ENCODE peak calls at places on chromosome 13, in nine cellular contexts. One of them, this sample, is unnamed.

GRCh38 chr13:32311188-32311897 is 3.8 kb downstream of the ZAR1L start:
- DNase-seq in naive thymus-derived CD8-positive, alpha-beta T cell: no peak
- DNase-seq in fibroblast of mammary gland: no peak
- DNase-seq in NCI-H345: no peak
- DNase-seq in transverse colon: no peak
- DNase-seq in AG09319: no peak
- DNase-seq in stimulated activated CD8-positive, alpha-beta memory T cell treated with anti-CD3 and anti-CD28 coated beads, Interleukin-4, amount 100 ng/mL, for 24 hours: no peak
- DNase-seq in substantia nigra: no peak
- DNase-seq in hippocampal formation: no peak
- DNase-seq in this sample: no peak

GRCh38 chr13:78334059-78334458 is 269.3 kb downstream of the POU4F1 start:
- DNase-seq in naive thymus-derived CD8-positive, alpha-beta T cell: no peak
- DNase-seq in fibroblast of mammary gland: no peak
- DNase-seq in NCI-H345: no peak
- DNase-seq in transverse colon: no peak
- DNase-seq in AG09319: no peak
- DNase-seq in stimulated activated CD8-positive, alpha-beta memory T cell treated with anti-CD3 and anti-CD28 coated beads, Interleukin-4, amount 100 ng/mL, for 24 hours: no peak
- DNase-seq in substantia nigra: no peak
- DNase-seq in hippocampal formation: no peak
- DNase-seq in this sample: no peak

GRCh38 chr13:46355906-46356305 is 31.1 kb downstream of the RUBCNL start:
- DNase-seq in naive thymus-derived CD8-positive, alpha-beta T cell: no peak
- DNase-seq in fibroblast of mammary gland: no peak
- DNase-seq in NCI-H345: no peak
- DNase-seq in transverse colon: no peak
- DNase-seq in AG09319: no peak
- DNase-seq in stimulated activated CD8-positive, alpha-beta memory T cell treated with anti-CD3 and anti-CD28 coated beads, Interleukin-4, amount 100 ng/mL, for 24 hours: no peak
- DNase-seq in substantia nigra: no peak
- DNase-seq in hippocampal formation: no peak
- DNase-seq in this sample: no peak

GRCh38 chr13:110388141-110388943 is 81.3 kb downstream of the COL4A2 start:
- DNase-seq in naive thymus-derived CD8-positive, alpha-beta T cell: no peak
- DNase-seq in fibroblast of mammary gland: peak
- DNase-seq in NCI-H345: no peak
- DNase-seq in transverse colon: peak
- DNase-seq in AG09319: no peak
- DNase-seq in stimulated activated CD8-positive, alpha-beta memory T cell treated with anti-CD3 and anti-CD28 coated beads, Interleukin-4, amount 100 ng/mL, for 24 hours: no peak
- DNase-seq in substantia nigra: no peak
- DNase-seq in hippocampal formation: no peak
- DNase-seq in this sample: no peak

GRCh38 chr13:32901994-32902780 is 114.0 kb upstream of the KL start:
- DNase-seq in naive thymus-derived CD8-positive, alpha-beta T cell: no peak
- DNase-seq in fibroblast of mammary gland: peak
- DNase-seq in NCI-H345: no peak
- DNase-seq in transverse colon: no peak
- DNase-seq in AG09319: no peak
- DNase-seq in stimulated activated CD8-positive, alpha-beta memory T cell treated with anti-CD3 and anti-CD28 coated beads, Interleukin-4, amount 100 ng/mL, for 24 hours: no peak
- DNase-seq in substantia nigra: no peak
- DNase-seq in hippocampal formation: no peak
- DNase-seq in this sample: no peak

GRCh38 chr13:79973533-79973963 is 367.4 kb downstream of the SPRY2 start:
- DNase-seq in naive thymus-derived CD8-positive, alpha-beta T cell: no peak
- DNase-seq in fibroblast of mammary gland: peak
- DNase-seq in NCI-H345: no peak
- DNase-seq in transverse colon: peak
- DNase-seq in AG09319: no peak
- DNase-seq in stimulated activated CD8-positive, alpha-beta memory T cell treated with anti-CD3 and anti-CD28 coated beads, Interleukin-4, amount 100 ng/mL, for 24 hours: no peak
- DNase-seq in substantia nigra: no peak
- DNase-seq in hippocampal formation: no peak
- DNase-seq in this sample: no peak

GRCh38 chr13:36769126-36769525 is 49.9 kb upstream of the RFXAP start:
- DNase-seq in naive thymus-derived CD8-positive, alpha-beta T cell: no peak
- DNase-seq in fibroblast of mammary gland: no peak
- DNase-seq in NCI-H345: no peak
- DNase-seq in transverse colon: no peak
- DNase-seq in AG09319: no peak
- DNase-seq in stimulated activated CD8-positive, alpha-beta memory T cell treated with anti-CD3 and anti-CD28 coated beads, Interleukin-4, amount 100 ng/mL, for 24 hours: no peak
- DNase-seq in substantia nigra: no peak
- DNase-seq in hippocampal formation: no peak
- DNase-seq in this sample: no peak

GRCh38 chr13:23639672-23640275 is 69.6 kb downstream of the TNFRSF19 start:
- DNase-seq in naive thymus-derived CD8-positive, alpha-beta T cell: no peak
- DNase-seq in fibroblast of mammary gland: no peak
- DNase-seq in NCI-H345: peak
- DNase-seq in transverse colon: no peak
- DNase-seq in AG09319: no peak
- DNase-seq in stimulated activated CD8-positive, alpha-beta memory T cell treated with anti-CD3 and anti-CD28 coated beads, Interleukin-4, amount 100 ng/mL, for 24 hours: no peak
- DNase-seq in substantia nigra: no peak
- DNase-seq in hippocampal formation: peak
- DNase-seq in this sample: no peak

GRCh38 chr13:34750078-34750703 is 191.9 kb upstream of the NBEA start:
- DNase-seq in naive thymus-derived CD8-positive, alpha-beta T cell: no peak
- DNase-seq in fibroblast of mammary gland: no peak
- DNase-seq in NCI-H345: peak
- DNase-seq in transverse colon: peak
- DNase-seq in AG09319: no peak
- DNase-seq in stimulated activated CD8-positive, alpha-beta memory T cell treated with anti-CD3 and anti-CD28 coated beads, Interleukin-4, amount 100 ng/mL, for 24 hours: no peak
- DNase-seq in substantia nigra: no peak
- DNase-seq in hippocampal formation: no peak
- DNase-seq in this sample: peak

GRCh38 chr13:36154567-36155231 is 23.5 kb upstream of the DCLK1 start:
- DNase-seq in naive thymus-derived CD8-positive, alpha-beta T cell: no peak
- DNase-seq in fibroblast of mammary gland: no peak
- DNase-seq in NCI-H345: no peak
- DNase-seq in transverse colon: no peak
- DNase-seq in AG09319: no peak
- DNase-seq in stimulated activated CD8-positive, alpha-beta memory T cell treated with anti-CD3 and anti-CD28 coated beads, Interleukin-4, amount 100 ng/mL, for 24 hours: no peak
- DNase-seq in substantia nigra: no peak
- DNase-seq in hippocampal formation: no peak
- DNase-seq in this sample: no peak

GRCh38 chr13:50511877-50512332 is 331.6 kb downstream of the DLEU7 start:
- DNase-seq in naive thymus-derived CD8-positive, alpha-beta T cell: no peak
- DNase-seq in fibroblast of mammary gland: no peak
- DNase-seq in NCI-H345: no peak
- DNase-seq in transverse colon: peak
- DNase-seq in AG09319: no peak
- DNase-seq in stimulated activated CD8-positive, alpha-beta memory T cell treated with anti-CD3 and anti-CD28 coated beads, Interleukin-4, amount 100 ng/mL, for 24 hours: no peak
- DNase-seq in substantia nigra: no peak
- DNase-seq in hippocampal formation: no peak
- DNase-seq in this sample: no peak

GRCh38 chr13:49022472-49023144 is 46.9 kb downstream of the FNDC3A start:
- DNase-seq in naive thymus-derived CD8-positive, alpha-beta T cell: no peak
- DNase-seq in fibroblast of mammary gland: peak
- DNase-seq in NCI-H345: no peak
- DNase-seq in transverse colon: no peak
- DNase-seq in AG09319: no peak
- DNase-seq in stimulated activated CD8-positive, alpha-beta memory T cell treated with anti-CD3 and anti-CD28 coated beads, Interleukin-4, amount 100 ng/mL, for 24 hours: no peak
- DNase-seq in substantia nigra: no peak
- DNase-seq in hippocampal formation: no peak
- DNase-seq in this sample: no peak

GRCh38 chr13:111228262-111229144 is 91.9 kb upstream of the TEX29 start:
- DNase-seq in naive thymus-derived CD8-positive, alpha-beta T cell: no peak
- DNase-seq in fibroblast of mammary gland: peak
- DNase-seq in NCI-H345: no peak
- DNase-seq in transverse colon: no peak
- DNase-seq in AG09319: no peak
- DNase-seq in stimulated activated CD8-positive, alpha-beta memory T cell treated with anti-CD3 and anti-CD28 coated beads, Interleukin-4, amount 100 ng/mL, for 24 hours: no peak
- DNase-seq in substantia nigra: no peak
- DNase-seq in hippocampal formation: no peak
- DNase-seq in this sample: no peak

GRCh38 chr13:41802684-41803554 is 158.0 kb downstream of the VWA8 start:
- DNase-seq in naive thymus-derived CD8-positive, alpha-beta T cell: no peak
- DNase-seq in fibroblast of mammary gland: peak
- DNase-seq in NCI-H345: no peak
- DNase-seq in transverse colon: no peak
- DNase-seq in AG09319: no peak
- DNase-seq in stimulated activated CD8-positive, alpha-beta memory T cell treated with anti-CD3 and anti-CD28 coated beads, Interleukin-4, amount 100 ng/mL, for 24 hours: no peak
- DNase-seq in substantia nigra: no peak
- DNase-seq in hippocampal formation: no peak
- DNase-seq in this sample: no peak